ENCODE peak calls at places on chromosomes 13 and 19, in ten cellular contexts. A is ovary, L is body of pancreas, Q is IMR-90, P is HCT116, O is Peyer's patch, H is upper lobe of left lung, I is suprapubic skin, G is tibial nerve, K is A549. F is an unnamed sample.

GRCh38 chr13:106616729-106617128 is 48.8 kb upstream of the ARGLU1 start:
- DNase-seq in A (no peak), L (no peak), Q (no peak), P (no peak), O (no peak), H (no peak), I (no peak), G (no peak), K (no peak), F (no peak)

GRCh38 chr19:2424686-2425621 is 2.4 kb downstream of the TIMM13 start:
- DNase-seq in A (peak; percentile 57), L (peak; percentile 76), Q (peak; percentile 69), P (no peak), O (peak; percentile 47), H (no peak), I (peak; percentile 68), G (no peak), K (no peak), F (no peak)

GRCh38 chr19:46713781-46714522 is 3.0 kb downstream of the PRKD2 start:
- DNase-seq in A (peak; percentile 93), L (peak; percentile 96), Q (peak; percentile 63), P (peak; percentile 70), O (peak; percentile 97), H (peak; percentile 97), I (peak; percentile 98), G (peak; percentile 87), K (peak; percentile 99), F (peak; percentile 97)

GRCh38 chr19:3324405-3324856 is 42.0 kb upstream of the NFIC start:
- DNase-seq in A (no peak), L (peak; percentile 74), Q (no peak), P (peak; percentile 54), O (peak; percentile 79), H (peak; percentile 58), I (no peak), G (peak; percentile 55), K (no peak), F (no peak)

GRCh38 chr19:50838239-50838638 is 4.9 kb upstream of the KLK15 start:
- DNase-seq in A (no peak), L (no peak), Q (no peak), P (peak; percentile 18), O (no peak), H (no peak), I (no peak), G (no peak), K (peak; percentile 61), F (no peak)

GRCh38 chr19:13103961-13104847 is 1.5 kb upstream of the LYL1 start:
- DNase-seq in A (peak; percentile 41), L (peak; percentile 44), Q (no peak), P (no peak), O (peak; percentile 67), H (peak; percentile 65), I (no peak), G (no peak), K (peak; percentile 31), F (no peak)

GRCh38 chr19:43726736-43727592 is 11.1 kb downstream of the IRGC start:
- DNase-seq in A (no peak), L (peak; percentile 11), Q (no peak), P (no peak), O (no peak), H (no peak), I (no peak), G (no peak), K (no peak), F (no peak)

GRCh38 chr19:42467437-42467760 is 24.7 kb upstream of the CXCL17 start:
- DNase-seq in A (no peak), L (no peak), Q (no peak), P (no peak), O (no peak), H (no peak), I (no peak), G (no peak), K (no peak), F (no peak)

GRCh38 chr19:55156202-55157063 is 1.1 kb downstream of the TNNI3 start:
- DNase-seq in A (no peak), L (peak; percentile 72), Q (peak; percentile 44), P (peak; percentile 89), O (peak; percentile 82), H (peak; percentile 55), I (peak; percentile 65), G (no peak), K (peak; percentile 90), F (no peak)

GRCh38 chr13:61128850-61129645 is 286.6 kb downstream of the PCDH20 start:
- DNase-seq in A (no peak), L (no peak), Q (no peak), P (no peak), O (no peak), H (no peak), I (no peak), G (no peak), K (no peak), F (no peak)

GRCh38 chr13:89227356-89227755 is 1556.2 kb downstream of the SLITRK5 start:
- DNase-seq in A (no peak), L (no peak), Q (no peak), P (no peak), O (no peak), H (no peak), I (no peak), G (no peak), K (no peak), F (no peak)

GRCh38 chr19:5693195-5694166 is 3.4 kb downstream of the RPL36 start:
- DNase-seq in A (peak; percentile 18), L (no peak), Q (no peak), P (no peak), O (peak; percentile 48), H (no peak), I (no peak), G (no peak), K (no peak), F (no peak)

GRCh38 chr13:22846551-22846950 is 334.2 kb upstream of the SGCG start:
- DNase-seq in A (no peak), L (no peak), Q (no peak), P (no peak), O (no peak), H (no peak), I (no peak), G (no peak), K (no peak), F (no peak)

GRCh38 chr19:18100710-18101109 is 3.1 kb downstream of the MAST3 start:
- DNase-seq in A (no peak), L (no peak), Q (no peak), P (no peak), O (no peak), H (no peak), I (no peak), G (no peak), K (no peak), F (no peak)
- TF ChIP-seq POLR2A in A (no peak), L (no peak), Q (no peak), P (no peak), O (no peak), H (no peak), I (no peak), G (no peak), K (no peak), F (no peak)

GRCh38 chr19:31330761-31331160 is 18.5 kb downstream of the TSHZ3 start:
- DNase-seq in A (no peak), L (no peak), Q (no peak), P (no peak), O (no peak), H (no peak), I (no peak), G (no peak), K (no peak), F (no peak)

GRCh38 chr19:31334101-31334848 is 15.0 kb downstream of the TSHZ3 start:
- DNase-seq in A (no peak), L (no peak), Q (peak; percentile 74), P (no peak), O (no peak), H (no peak), I (no peak), G (no peak), K (no peak), F (no peak)

GRCh38 chr19:31331536-31331935 is 17.7 kb downstream of the TSHZ3 start:
- DNase-seq in A (no peak), L (no peak), Q (no peak), P (no peak), O (no peak), H (no peak), I (no peak), G (no peak), K (no peak), F (no peak)

GRCh38 chr19:31330237-31330636 is 19.0 kb downstream of the TSHZ3 start:
- DNase-seq in A (no peak), L (no peak), Q (no peak), P (no peak), O (no peak), H (no peak), I (no peak), G (no peak), K (no peak), F (no peak)

DNA sequence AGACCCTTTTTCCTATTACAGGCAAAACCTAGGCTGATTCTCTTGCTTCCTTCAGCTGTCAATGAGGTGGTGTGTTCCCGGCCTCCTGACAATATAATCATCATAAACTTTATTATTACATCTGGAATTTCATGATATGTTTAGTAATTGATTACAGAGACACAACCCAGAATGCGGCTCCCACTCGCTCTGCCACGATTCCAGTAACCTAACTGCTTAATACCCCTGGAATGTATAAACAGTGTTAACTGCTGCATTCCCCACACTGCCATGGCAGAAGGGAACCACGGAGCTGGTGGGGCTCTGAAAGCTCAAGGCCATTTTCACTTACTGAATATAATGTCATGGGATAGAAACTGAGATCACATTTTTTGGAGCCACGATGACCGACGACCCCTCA is 17.1 kb downstream of the TSHZ3 start:
- DNase-seq in A (no peak), L (no peak), Q (peak; percentile 79), P (no peak), O (no peak), H (no peak), I (no peak), G (no peak), K (no peak), F (no peak)
- H3K4me1 ChIP-seq in A (peaks cover 30% of the 10 kb centered on the region), L (no peaks in the 10 kb centered on the region), Q (peaks cover 62% of the 10 kb centered on the region), P (no peaks in the 10 kb centered on the region), O (no peaks in the 10 kb centered on the region), H (no peaks in the 10 kb centered on the region), I (peaks cover 9% of the 10 kb centered on the region), G (peaks cover 43% of the 10 kb centered on the region), K (peaks cover 6% of the 10 kb centered on the region), F (peaks cover 8% of the 10 kb centered on the region)

GRCh38 chr13:66887088-66887487 is 343.0 kb downstream of the PCDH9 start:
- DNase-seq in A (no peak), L (no peak), Q (peak; percentile 57), P (no peak), O (no peak), H (no peak), I (no peak), G (no peak), K (no peak), F (no peak)

GRCh38 chr13:66888698-66889097 is 341.4 kb downstream of the PCDH9 start:
- DNase-seq in A (no peak), L (no peak), Q (peak; percentile 18), P (no peak), O (no peak), H (no peak), I (no peak), G (no peak), K (no peak), F (no peak)

GRCh38 chr13:66886248-66886647 is 343.9 kb downstream of the PCDH9 start:
- DNase-seq in A (no peak), L (no peak), Q (no peak), P (no peak), O (no peak), H (no peak), I (no peak), G (no peak), K (no peak), F (no peak)
- H3K27ac ChIP-seq in A (no peak overlapping the region), L (no peak overlapping the region), Q (no peak overlapping the region), P (no peak overlapping the region), O (no peak overlapping the region), H (no peak overlapping the region), I (no peak overlapping the region), G (no peak overlapping the region), K (no peak overlapping the region), F (no peak overlapping the region)

GRCh38 chr13:95301135-95301946 is at the start of gene ABCC4:
- DNase-seq in A (peak; percentile 58), L (peak; percentile 76), Q (peak; percentile 72), P (peak; percentile 53), O (peak; percentile 81), H (peak; percentile 78), I (peak; percentile 70), G (no peak), K (peak; percentile 64), F (no peak)
- TF ChIP-seq POLR2A in A (no peak), L (no peak), Q (peak; percentile 57), P (no peak), O (no peak), H (peak; percentile 44), I (no peak), G (no peak), K (peak; percentile 27), F (no peak)

F was measured in esophagus muscularis mucosa.